ENCODE peak calls at places on chromosomes 3 and 15, in six cellular contexts. M is MG63; O is activated CD4-positive, alpha-beta T cell treated with anti-CD3 and anti-CD28 coated beads, Interleukin-2, amount 10 ng/mL, durations not matched to agents 24 days and 14 days; G is fibroblast of mammary gland; T is EL; I is naive thymus-derived CD4-positive, alpha-beta T cell. Z is an unnamed sample.

GRCh38 chr15:68354923-68355322 is 77.0 kb downstream of the ITGA11 start:
- DNase-seq in M (peak), O (no peak), G (peak), T (peak), I (no peak), Z (peak)

GRCh38 chr3:26962419-26963355 is 340.1 kb downstream of the LRRC3B start:
- DNase-seq in M (no peak), O (no peak), G (no peak), T (no peak), I (no peak), Z (no peak)

GRCh38 chr15:98599911-98600685 is 48.2 kb upstream of the IGF1R start:
- DNase-seq in M (peak), O (peak), G (peak), T (peak), I (peak), Z (peak)

GRCh38 chr3:3782469-3782868 is 16.8 kb upstream of the LRRN1 start:
- DNase-seq in M (no peak), O (no peak), G (no peak), T (no peak), I (no peak), Z (no peak)

GRCh38 chr3:46098319-46098761 is 71.1 kb upstream of the XCR1 start:
- DNase-seq in M (no peak), O (peak), G (peak), T (peak), I (peak), Z (peak)

GRCh38 chr15:93300796-93301195 is 211.8 kb upstream of the RGMA start:
- DNase-seq in M (no peak), O (no peak), G (no peak), T (no peak), I (no peak), Z (no peak)

GRCh38 chr15:76401285-76401684 is 64.7 kb downstream of the ISL2 start:
- DNase-seq in M (no peak), O (peak), G (peak), T (peak), I (no peak), Z (no peak)

GRCh38 chr3:128382221-128382807 is 84.4 kb downstream of the DNAJB8 start:
- DNase-seq in M (peak), O (no peak), G (no peak), T (no peak), I (no peak), Z (no peak)

GRCh38 chr3:177182352-177182751 is 14.9 kb downstream of the TBL1XR1 start:
- DNase-seq in M (no peak), O (no peak), G (no peak), T (no peak), I (no peak), Z (no peak)

GRCh38 chr15:68177747-68178146 is 27.4 kb downstream of the CALML4 start:
- DNase-seq in M (no peak), O (no peak), G (peak), T (no peak), I (no peak), Z (peak)

GRCh38 chr3:115616461-115616860 is 6.8 kb upstream of the GAP43 start:
- DNase-seq in M (no peak), O (no peak), G (peak), T (no peak), I (no peak), Z (no peak)

GRCh38 chr15:93180656-93181055 is 91.6 kb upstream of the RGMA start:
- DNase-seq in M (no peak), O (no peak), G (no peak), T (no peak), I (no peak), Z (no peak)

GRCh38 chr15:36797128-36797527 is 217.7 kb downstream of the CDIN1 start:
- DNase-seq in M (no peak), O (no peak), G (no peak), T (no peak), I (no peak), Z (no peak)

GRCh38 chr3:105533955-105534354 is 167.2 kb downstream of the ALCAM start:
- DNase-seq in M (no peak), O (no peak), G (no peak), T (no peak), I (no peak), Z (peak)

GRCh38 chr3:102741105-102741504 is 306.3 kb downstream of the ZPLD1 start:
- DNase-seq in M (no peak), O (no peak), G (no peak), T (no peak), I (no peak), Z (no peak)

GRCh38 chr3:30664884-30665283 is 58.5 kb downstream of the TGFBR2 start:
- DNase-seq in M (no peak), O (no peak), G (no peak), T (no peak), I (peak), Z (no peak)

GRCh38 chr3:59436164-59436958 is 386.5 kb upstream of the CFAP20DC start:
- DNase-seq in M (no peak), O (no peak), G (no peak), T (no peak), I (peak), Z (no peak)

Z was measured in astrocyte.